ENCODE peak calls at places on chromosomes 4 and X, in four cellular contexts. One of them, this sample, is unnamed.

GRCh38 chrX:31038585-31039326 is 33.1 kb downstream of the FTHL17 start:
- DNase-seq in kidney epithelial cell: no peak
- DNase-seq in MM.1S: peak
- DNase-seq in natural killer cell: no peak
- DNase-seq in this sample: peak

GRCh38 chr4:11397819-11398610 is 30.7 kb downstream of the HS3ST1 start:
- DNase-seq in MM.1S: peak
- DNase-seq in kidney epithelial cell: no peak
- DNase-seq in natural killer cell: no peak
- DNase-seq in this sample: no peak

GRCh38 chrX:15143050-15143824 is 126.6 kb downstream of the ASB9 start:
- DNase-seq in kidney epithelial cell: peak
- DNase-seq in natural killer cell: no peak
- DNase-seq in MM.1S: peak
- DNase-seq in this sample: peak

GRCh38 chr4:93203708-93204107 is 624.8 kb upstream of the ATOH1 start:
- DNase-seq in natural killer cell: no peak
- DNase-seq in MM.1S: no peak
- DNase-seq in kidney epithelial cell: no peak
- DNase-seq in this sample: peak

GRCh38 chr4:76723916-76724315 is 174.0 kb downstream of the SOWAHB start:
- DNase-seq in natural killer cell: no peak
- DNase-seq in MM.1S: no peak
- DNase-seq in kidney epithelial cell: peak
- DNase-seq in this sample: peak

GRCh38 chr4:8656711-8657380 is 64.3 kb downstream of the CPZ start:
- DNase-seq in natural killer cell: no peak
- DNase-seq in kidney epithelial cell: no peak
- DNase-seq in MM.1S: no peak
- DNase-seq in this sample: no peak

GRCh38 chrX:108737754-108738153 is 1.4 kb upstream of the IRS4 start:
- DNase-seq in MM.1S: no peak
- DNase-seq in natural killer cell: no peak
- DNase-seq in kidney epithelial cell: no peak
- DNase-seq in this sample: no peak

GRCh38 chr4:69156913-69157312 is 57.6 kb downstream of the UGT2B11 start:
- DNase-seq in natural killer cell: no peak
- DNase-seq in MM.1S: no peak
- DNase-seq in kidney epithelial cell: no peak
- DNase-seq in this sample: peak

GRCh38 chrX:152074163-152074562 is 64.2 kb downstream of the MAGEA10 start:
- DNase-seq in MM.1S: no peak
- DNase-seq in kidney epithelial cell: no peak
- DNase-seq in natural killer cell: no peak
- DNase-seq in this sample: no peak

GRCh38 chr4:88803600-88804096 is 106.0 kb upstream of the NAP1L5 start:
- DNase-seq in kidney epithelial cell: peak
- DNase-seq in natural killer cell: no peak
- DNase-seq in MM.1S: no peak
- DNase-seq in this sample: peak

GRCh38 chrX:18286322-18286831 is 65.7 kb upstream of the BEND2 start:
- DNase-seq in natural killer cell: no peak
- DNase-seq in kidney epithelial cell: no peak
- DNase-seq in MM.1S: no peak
- DNase-seq in this sample: no peak

GRCh38 chr4:160319221-160319867 is 1216.5 kb downstream of the RAPGEF2 start:
- DNase-seq in MM.1S: no peak
- DNase-seq in kidney epithelial cell: peak
- DNase-seq in natural killer cell: no peak
- DNase-seq in this sample: no peak

GRCh38 chr4:81052119-81053068 is 21.9 kb downstream of the BMP3 start:
- DNase-seq in natural killer cell: peak
- DNase-seq in kidney epithelial cell: no peak
- DNase-seq in MM.1S: peak
- DNase-seq in this sample: peak

GRCh38 chr4:36213956-36214355 is 30.4 kb downstream of the ARAP2 start:
- DNase-seq in kidney epithelial cell: no peak
- DNase-seq in MM.1S: no peak
- DNase-seq in natural killer cell: no peak
- DNase-seq in this sample: no peak

GRCh38 chrX:11641368-11641767 is 24.4 kb downstream of the ARHGAP6 start:
- DNase-seq in natural killer cell: no peak
- DNase-seq in kidney epithelial cell: no peak
- DNase-seq in MM.1S: no peak
- DNase-seq in this sample: peak

GRCh38 chrX:104854790-104855340 is 288.9 kb downstream of the IL1RAPL2 start:
- DNase-seq in MM.1S: no peak
- DNase-seq in kidney epithelial cell: no peak
- DNase-seq in natural killer cell: no peak
- DNase-seq in this sample: peak

GRCh38 chr4:185040523-185040922 is 22.2 kb downstream of the HELT start:
- DNase-seq in MM.1S: no peak
- DNase-seq in kidney epithelial cell: no peak
- DNase-seq in natural killer cell: no peak
- DNase-seq in this sample: no peak

GRCh38 chrX:123962006-123962485 is 540 bp downstream of the STAG2 start:
- DNase-seq in kidney epithelial cell: no peak
- DNase-seq in natural killer cell: no peak
- DNase-seq in MM.1S: no peak
- DNase-seq in this sample: peak

GRCh38 chrX:46703980-46704379 is 54.9 kb downstream of the SLC9A7 start:
- DNase-seq in natural killer cell: no peak
- DNase-seq in kidney epithelial cell: no peak
- DNase-seq in MM.1S: no peak
- DNase-seq in this sample: no peak

GRCh38 chr4:89283226-89283974 is 24.2 kb downstream of the GPRIN3 start:
- DNase-seq in MM.1S: no peak
- DNase-seq in kidney epithelial cell: no peak
- DNase-seq in natural killer cell: no peak
- DNase-seq in this sample: peak

GRCh38 chrX:47568656-47569295 is 7.8 kb downstream of the ARAF start:
- DNase-seq in kidney epithelial cell: no peak
- DNase-seq in MM.1S: no peak
- DNase-seq in natural killer cell: no peak
- DNase-seq in this sample: peak

GRCh38 chrX:52410439-52411394 is 41.9 kb downstream of the XAGE2 start:
- DNase-seq in MM.1S: no peak
- DNase-seq in natural killer cell: no peak
- DNase-seq in kidney epithelial cell: no peak
- DNase-seq in this sample: no peak

GRCh38 chr4:40584517-40585141 is 45.0 kb downstream of the RBM47 start:
- DNase-seq in MM.1S: no peak
- DNase-seq in kidney epithelial cell: no peak
- DNase-seq in natural killer cell: no peak
- DNase-seq in this sample: no peak

GRCh38 chr4:47468686-47469365 is 5.3 kb upstream of the COMMD8 start:
- DNase-seq in kidney epithelial cell: no peak
- DNase-seq in MM.1S: no peak
- DNase-seq in natural killer cell: no peak
- DNase-seq in this sample: no peak

GRCh38 chrX:2871817-2872216 is 43.1 kb downstream of the GYG2 start:
- DNase-seq in kidney epithelial cell: no peak
- DNase-seq in natural killer cell: no peak
- DNase-seq in MM.1S: no peak
- DNase-seq in this sample: no peak

GRCh38 chrX:123083924-123084323 is 100.2 kb upstream of the GRIA3 start:
- DNase-seq in natural killer cell: no peak
- DNase-seq in MM.1S: no peak
- DNase-seq in kidney epithelial cell: no peak
- DNase-seq in this sample: peak

GRCh38 chr4:31411606-31412005 is 691.4 kb downstream of the PCDH7 start:
- DNase-seq in MM.1S: no peak
- DNase-seq in kidney epithelial cell: no peak
- DNase-seq in natural killer cell: no peak
- DNase-seq in this sample: peak

GRCh38 chrX:115266300-115266699 is 23.2 kb upstream of the LUZP4 start:
- DNase-seq in kidney epithelial cell: no peak
- DNase-seq in MM.1S: no peak
- DNase-seq in natural killer cell: no peak
- DNase-seq in this sample: peak

GRCh38 chr4:139015269-139015947 is at the start of gene NOCT:
- DNase-seq in natural killer cell: peak
- DNase-seq in MM.1S: peak
- DNase-seq in kidney epithelial cell: peak
- DNase-seq in this sample: peak
- TF ChIP-seq CTCF in natural killer cell: no peak
- TF ChIP-seq CTCF in MM.1S: no peak
- TF ChIP-seq CTCF in kidney epithelial cell: no peak
- TF ChIP-seq CTCF in this sample: no peak

GRCh38 chr4:82593416-82593815 is 31.6 kb upstream of the TMEM150C start:
- DNase-seq in natural killer cell: no peak
- DNase-seq in MM.1S: no peak
- DNase-seq in kidney epithelial cell: no peak
- DNase-seq in this sample: no peak
- TF ChIP-seq CTCF in natural killer cell: no peak
- TF ChIP-seq CTCF in MM.1S: no peak
- TF ChIP-seq CTCF in kidney epithelial cell: no peak
- TF ChIP-seq CTCF in this sample: no peak

GRCh38 chr4:120842046-120842445 is 80.5 kb downstream of the PRDM5 start:
- DNase-seq in kidney epithelial cell: no peak
- DNase-seq in natural killer cell: no peak
- DNase-seq in MM.1S: no peak
- DNase-seq in this sample: peak

GRCh38 chr4:120847019-120847582 is 75.4 kb downstream of the PRDM5 start:
- DNase-seq in kidney epithelial cell: no peak
- DNase-seq in MM.1S: no peak
- DNase-seq in natural killer cell: no peak
- DNase-seq in this sample: no peak

GRCh38 chr4:120841580-120841979 is 80.9 kb downstream of the PRDM5 start:
- DNase-seq in natural killer cell: no peak
- DNase-seq in MM.1S: no peak
- DNase-seq in kidney epithelial cell: no peak
- DNase-seq in this sample: no peak

GRCh38 chr4:120844528-120844921 is 78.0 kb downstream of the PRDM5 start:
- DNase-seq in MM.1S: no peak
- DNase-seq in kidney epithelial cell: no peak
- DNase-seq in natural killer cell: no peak
- DNase-seq in this sample: no peak

DNA sequence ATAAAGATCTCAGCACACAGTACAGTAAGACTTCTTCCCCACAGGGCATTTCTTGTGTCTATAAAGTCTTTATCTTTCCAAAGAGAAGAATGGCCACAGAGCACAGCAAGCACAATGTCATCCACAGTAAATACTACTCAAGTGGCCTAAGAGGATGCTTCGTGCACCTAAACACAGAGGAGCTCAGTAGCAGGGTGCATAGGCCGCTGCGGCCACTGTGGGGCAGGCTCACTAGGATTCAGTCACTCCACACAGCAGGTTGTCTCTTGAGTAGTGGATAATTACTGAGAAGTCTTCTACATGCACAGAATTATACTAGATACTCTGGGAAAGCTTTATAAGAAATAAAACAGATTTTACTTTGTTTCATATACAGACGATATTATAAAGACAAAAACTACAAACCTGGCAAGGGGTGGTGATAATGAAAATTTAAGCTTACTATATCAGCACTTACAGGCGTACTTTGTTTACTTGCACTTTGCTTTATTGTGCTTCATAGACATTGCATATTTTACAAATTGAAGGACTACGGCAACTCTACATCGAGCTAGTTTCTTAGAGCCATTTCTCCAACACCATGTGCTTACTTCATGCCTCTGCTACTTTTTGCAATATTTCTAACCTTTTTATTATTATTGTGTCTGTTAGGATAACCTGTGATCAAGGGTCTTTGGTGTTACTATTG is 78.5 kb downstream of the PRDM5 start:
- DNase-seq in MM.1S: no peak
- DNase-seq in natural killer cell: no peak
- DNase-seq in kidney epithelial cell: no peak
- DNase-seq in this sample: no peak
- TF ChIP-seq CTCF in MM.1S: peak
- TF ChIP-seq CTCF in natural killer cell: no peak
- TF ChIP-seq CTCF in kidney epithelial cell: peak
- TF ChIP-seq CTCF in this sample: no peak

GRCh38 chr4:74904509-74904908 is 28.4 kb upstream of the PARM1 start:
- DNase-seq in MM.1S: no peak
- DNase-seq in natural killer cell: no peak
- DNase-seq in kidney epithelial cell: no peak
- DNase-seq in this sample: no peak
- TF ChIP-seq CTCF in MM.1S: no peak
- TF ChIP-seq CTCF in natural killer cell: no peak
- TF ChIP-seq CTCF in kidney epithelial cell: no peak
- TF ChIP-seq CTCF in this sample: no peak

GRCh38 chr4:86484241-86484640 is 109.9 kb upstream of the PTPN13 start:
- DNase-seq in natural killer cell: no peak
- DNase-seq in kidney epithelial cell: no peak
- DNase-seq in MM.1S: peak
- DNase-seq in this sample: no peak

GRCh38 chr4:86487738-86488137 is 106.4 kb upstream of the PTPN13 start:
- DNase-seq in kidney epithelial cell: no peak
- DNase-seq in MM.1S: no peak
- DNase-seq in natural killer cell: no peak
- DNase-seq in this sample: no peak

GRCh38 chr4:86481429-86481828 is 112.7 kb upstream of the PTPN13 start:
- DNase-seq in MM.1S: no peak
- DNase-seq in natural killer cell: no peak
- DNase-seq in kidney epithelial cell: no peak
- DNase-seq in this sample: no peak

GRCh38 chr4:86482296-86482695 is 111.8 kb upstream of the PTPN13 start:
- DNase-seq in MM.1S: no peak
- DNase-seq in natural killer cell: no peak
- DNase-seq in kidney epithelial cell: no peak
- DNase-seq in this sample: no peak

GRCh38 chr4:86482851-86483490 is 111.1 kb upstream of the PTPN13 start:
- DNase-seq in natural killer cell: no peak
- DNase-seq in MM.1S: no peak
- DNase-seq in kidney epithelial cell: no peak
- DNase-seq in this sample: no peak
- TF ChIP-seq CTCF in natural killer cell: no peak
- TF ChIP-seq CTCF in MM.1S: no peak
- TF ChIP-seq CTCF in kidney epithelial cell: peak
- TF ChIP-seq CTCF in this sample: peak

DNA sequence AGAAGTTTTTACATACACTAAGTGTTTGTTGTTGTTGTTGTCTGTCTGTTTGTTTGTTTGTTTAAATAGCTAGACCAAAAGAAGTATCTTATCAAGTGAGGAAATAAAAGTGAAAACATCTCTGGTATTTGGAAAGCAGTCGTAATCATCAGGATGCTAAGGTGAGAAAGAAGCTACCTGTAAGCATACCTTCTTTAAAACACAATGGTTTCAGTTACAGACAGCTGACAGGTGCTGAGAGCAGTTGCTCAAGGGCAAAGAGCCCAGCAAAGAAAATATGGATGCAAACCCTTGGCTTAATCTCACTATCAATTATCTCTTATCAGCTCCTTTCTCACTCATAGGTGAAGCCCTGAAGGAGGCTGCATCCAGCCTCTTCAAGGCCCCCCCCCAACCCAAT is 42.8 kb upstream of the FBXW7 start:
- DNase-seq in MM.1S: peak
- DNase-seq in natural killer cell: no peak
- DNase-seq in kidney epithelial cell: no peak
- DNase-seq in this sample: no peak
- TF ChIP-seq CTCF in MM.1S: no peak
- TF ChIP-seq CTCF in natural killer cell: no peak
- TF ChIP-seq CTCF in kidney epithelial cell: no peak
- TF ChIP-seq CTCF in this sample: no peak

GRCh38 chrX:69093960-69094935 is 71.0 kb downstream of the PJA1 start:
- DNase-seq in MM.1S: no peak
- DNase-seq in kidney epithelial cell: no peak
- DNase-seq in natural killer cell: no peak
- DNase-seq in this sample: peak
- TF ChIP-seq CTCF in MM.1S: peak
- TF ChIP-seq CTCF in kidney epithelial cell: peak
- TF ChIP-seq CTCF in natural killer cell: peak
- TF ChIP-seq CTCF in this sample: peak

This sample was measured in fibroblast of mammary gland.